ENCODE peak calls at places on chromosome 21, in nine cellular contexts. N, K, S, L, Z, C, Y, E and T are unnamed samples.

GRCh38 chr21:37079211-37079824 is 6.3 kb downstream of the TTC3 start:
- DNase-seq in N (no peak), K (no peak), S (no peak), L (no peak), Z (no peak), C (no peak), Y (peak), E (no peak), T (no peak)

GRCh38 chr21:45998871-45999580 is 17.5 kb downstream of the COL6A1 start:
- DNase-seq in N (no peak), K (no peak), S (no peak), L (peak), Z (peak), C (no peak), Y (no peak), E (peak), T (no peak)

GRCh38 chr21:28543975-28544374 is 448.7 kb downstream of the LTN1 start:
- DNase-seq in N (no peak), K (no peak), S (no peak), L (no peak), Z (no peak), C (no peak), Y (no peak), E (no peak), T (no peak)

GRCh38 chr21:36684957-36685714 is 13.8 kb upstream of the SIM2 start:
- DNase-seq in N (no peak), K (no peak), S (no peak), L (no peak), Z (no peak), C (peak), Y (no peak), E (no peak), T (no peak)

GRCh38 chr21:34736116-34736870 is 67.5 kb downstream of the CLIC6 start:
- DNase-seq in N (no peak), K (no peak), S (no peak), L (peak), Z (no peak), C (no peak), Y (peak), E (no peak), T (no peak)

GRCh38 chr21:34724857-34725195 is 56.0 kb downstream of the CLIC6 start:
- DNase-seq in N (no peak), K (no peak), S (no peak), L (no peak), Z (no peak), C (no peak), Y (no peak), E (no peak), T (no peak)

GRCh38 chr21:37582613-37583012 is 216.0 kb downstream of the DYRK1A start:
- DNase-seq in N (no peak), K (no peak), S (peak), L (no peak), Z (peak), C (peak), Y (peak), E (no peak), T (no peak)

GRCh38 chr21:29237110-29238051 is 61.3 kb upstream of the BACH1 start:
- DNase-seq in N (no peak), K (no peak), S (no peak), L (no peak), Z (no peak), C (peak), Y (no peak), E (no peak), T (no peak)

GRCh38 chr21:36330904-36331303 is 10.9 kb downstream of the MORC3 start:
- DNase-seq in N (peak), K (no peak), S (no peak), L (no peak), Z (peak), C (peak), Y (peak), E (no peak), T (no peak)

GRCh38 chr21:40504825-40505224 is 342.1 kb downstream of the DSCAM start:
- DNase-seq in N (no peak), K (no peak), S (no peak), L (no peak), Z (no peak), C (no peak), Y (no peak), E (no peak), T (no peak)

GRCh38 chr21:16773206-16773605 is 739.6 kb upstream of the CXADR start:
- DNase-seq in N (no peak), K (no peak), S (no peak), L (no peak), Z (no peak), C (no peak), Y (no peak), E (no peak), T (no peak)

GRCh38 chr21:35963920-35964451 is 96.3 kb downstream of the SETD4 start:
- DNase-seq in N (no peak), K (peak), S (peak), L (no peak), Z (no peak), C (no peak), Y (peak), E (no peak), T (no peak)

GRCh38 chr21:30199989-30200388 is 15.9 kb downstream of the CLDN8 start:
- DNase-seq in N (no peak), K (no peak), S (no peak), L (no peak), Z (no peak), C (no peak), Y (no peak), E (no peak), T (no peak)

GRCh38 chr21:17295997-17296396 is 216.8 kb upstream of the CXADR start:
- DNase-seq in N (no peak), K (no peak), S (no peak), L (no peak), Z (no peak), C (no peak), Y (no peak), E (no peak), T (no peak)

GRCh38 chr21:37878946-37879660 is 37.2 kb downstream of the KCNJ6 start:
- DNase-seq in N (no peak), K (no peak), S (no peak), L (no peak), Z (no peak), C (peak), Y (peak), E (no peak), T (peak)

GRCh38 chr21:19049567-19049966 is 646.0 kb upstream of the TMPRSS15 start:
- DNase-seq in N (no peak), K (no peak), S (no peak), L (no peak), Z (no peak), C (peak), Y (no peak), E (no peak), T (no peak)

GRCh38 chr21:31777857-31778256 is 45.9 kb upstream of the SCAF4 start:
- DNase-seq in N (no peak), K (no peak), S (no peak), L (no peak), Z (no peak), C (no peak), Y (no peak), E (no peak), T (no peak)

GRCh38 chr21:31337991-31338891 is 5.8 kb downstream of the TIAM1 start:
- DNase-seq in N (no peak), K (no peak), S (no peak), L (no peak), Z (no peak), C (peak), Y (no peak), E (peak), T (no peak)

GRCh38 chr21:46161800-46162592 is 6.6 kb upstream of the FTCD start:
- DNase-seq in N (no peak), K (no peak), S (no peak), L (peak), Z (peak), C (no peak), Y (no peak), E (no peak), T (no peak)

GRCh38 chr21:21156919-21157318 is 158.7 kb downstream of the NCAM2 start:
- DNase-seq in N (no peak), K (no peak), S (no peak), L (no peak), Z (no peak), C (no peak), Y (no peak), E (no peak), T (no peak)

GRCh38 chr21:33362044-33362555 is 37.3 kb downstream of the IFNAR1 start:
- DNase-seq in N (peak), K (no peak), S (no peak), L (no peak), Z (no peak), C (peak), Y (no peak), E (no peak), T (no peak)

GRCh38 chr21:46064870-46065214 is 33.1 kb upstream of the COL6A2 start:
- DNase-seq in N (no peak), K (no peak), S (no peak), L (peak), Z (peak), C (no peak), Y (no peak), E (no peak), T (no peak)

GRCh38 chr21:33238565-33239255 is 9.0 kb downstream of the IFNAR2 start:
- DNase-seq in N (no peak), K (no peak), S (no peak), L (no peak), Z (no peak), C (no peak), Y (no peak), E (no peak), T (no peak)

GRCh38 chr21:38853421-38853919 is 47.7 kb downstream of the ETS2 start:
- DNase-seq in N (no peak), K (no peak), S (no peak), L (no peak), Z (no peak), C (no peak), Y (peak), E (no peak), T (no peak)

GRCh38 chr21:44867999-44868700 is 5.3 kb downstream of the PTTG1IP start:
- DNase-seq in N (peak), K (no peak), S (no peak), L (no peak), Z (peak), C (no peak), Y (no peak), E (no peak), T (no peak)

GRCh38 chr21:42231761-42232160 is 12.8 kb downstream of the ABCG1 start:
- DNase-seq in N (no peak), K (no peak), S (no peak), L (no peak), Z (no peak), C (no peak), Y (no peak), E (no peak), T (no peak)

GRCh38 chr21:46129846-46130651 is 25.3 kb downstream of the FTCD start:
- DNase-seq in N (no peak), K (no peak), S (no peak), L (no peak), Z (peak), C (no peak), Y (no peak), E (no peak), T (no peak)

GRCh38 chr21:26844258-26845065 is 747 bp downstream of the ADAMTS1 start:
- DNase-seq in N (no peak), K (no peak), S (no peak), L (peak), Z (peak), C (peak), Y (peak), E (peak), T (no peak)